ENCODE peak calls at places on chromosomes 11 and 22, in nine cellular contexts. H is dorsolateral prefrontal cortex; F is body of pancreas; Q is effector memory CD4-positive, alpha-beta T cell; R is WERI-Rb-1; E is suprapubic skin; O is fibroblast of lung; I is cardiac fibroblast; J is SK-N-SH. B is an unnamed sample.

GRCh38 chr11:105282658-105283057 is 143.1 kb upstream of the CARD18 start:
- DNase-seq in E (no peak), F (no peak), Q (no peak), H (no peak), R (no peak), O (no peak), J (peak), I (peak), B (no peak)

GRCh38 chr22:37167981-37168647 is 18.4 kb upstream of the IL2RB start:
- DNase-seq in F (no peak), J (no peak), H (no peak), O (no peak), I (no peak), Q (no peak), E (peak), R (no peak), B (no peak)

GRCh38 chr22:21952586-21953571 is at the start of gene PPM1F:
- DNase-seq in J (peak), E (peak), I (peak), H (peak), R (peak), Q (peak), O (peak), F (peak), B (peak)

GRCh38 chr11:65594991-65595920 is at the start of gene KCNK7:
- DNase-seq in I (peak), O (no peak), F (no peak), E (peak), Q (no peak), R (no peak), J (peak), H (no peak), B (no peak)

GRCh38 chr11:112219476-112220232 is 6.6 kb upstream of the PTS start:
- DNase-seq in E (no peak), Q (no peak), H (no peak), F (peak), I (peak), J (peak), O (peak), R (peak), B (peak)

GRCh38 chr11:105230586-105230985 is 91.0 kb upstream of the CARD18 start:
- DNase-seq in H (no peak), Q (no peak), J (no peak), E (no peak), I (no peak), F (no peak), O (no peak), R (no peak), B (no peak)

GRCh38 chr11:79363861-79364378 is 76.9 kb downstream of the TENM4 start:
- DNase-seq in Q (no peak), R (no peak), J (no peak), H (no peak), O (peak), I (no peak), F (no peak), E (no peak), B (no peak)

GRCh38 chr11:1029686-1030085 is 6.8 kb downstream of the MUC6 start:
- DNase-seq in E (no peak), O (no peak), H (no peak), R (no peak), F (no peak), Q (no peak), J (no peak), I (no peak), B (no peak)

GRCh38 chr22:46673677-46674236 is 53.6 kb downstream of the GRAMD4 start:
- DNase-seq in Q (no peak), J (no peak), F (no peak), O (no peak), H (no peak), E (no peak), I (no peak), R (no peak), B (no peak)

GRCh38 chr22:36867695-36868094 is 6.9 kb downstream of the NCF4 start:
- DNase-seq in O (no peak), F (no peak), Q (no peak), J (no peak), H (no peak), I (no peak), R (no peak), E (no peak), B (no peak)

GRCh38 chr11:76269247-76269646 is 62.9 kb upstream of the WNT11 start:
- DNase-seq in F (peak), J (no peak), E (peak), O (no peak), I (no peak), R (no peak), Q (no peak), H (no peak), B (no peak)

GRCh38 chr11:121671276-121672168 is 218.8 kb upstream of the SORL1-AS1 start:
- DNase-seq in H (no peak), I (peak), E (no peak), F (no peak), J (peak), O (peak), R (peak), Q (no peak), B (no peak)

GRCh38 chr11:109864834-109865557 is 228.2 kb upstream of the ZC3H12C start:
- DNase-seq in F (no peak), H (no peak), Q (no peak), R (no peak), O (peak), I (peak), J (no peak), E (no peak), B (no peak)

GRCh38 chr11:2150206-2150847 is 10.7 kb downstream of the INS start:
- DNase-seq in F (no peak), Q (no peak), J (peak), I (peak), H (no peak), R (no peak), E (no peak), O (peak), B (no peak)

GRCh38 chr11:90476442-90477007 is 253.7 kb upstream of the CHORDC1 start:
- DNase-seq in E (no peak), H (no peak), R (peak), O (peak), I (peak), Q (no peak), J (peak), F (peak), B (peak)

GRCh38 chr11:45262900-45263299 is 23.2 kb downstream of the SYT13 start:
- DNase-seq in J (no peak), I (no peak), O (no peak), E (no peak), F (peak), H (no peak), Q (no peak), R (peak), B (no peak)

GRCh38 chr22:26599505-26599904 is 9.6 kb upstream of the TPST2 start:
- DNase-seq in Q (no peak), R (no peak), E (no peak), H (no peak), I (no peak), F (no peak), J (peak), O (no peak), B (no peak)

GRCh38 chr22:19579880-19580279 is 55.7 kb upstream of the CLDN5 start:
- DNase-seq in Q (no peak), E (no peak), R (no peak), I (peak), O (no peak), H (no peak), F (no peak), J (no peak), B (peak)

GRCh38 chr22:21677606-21678443 is 12.0 kb downstream of the PPIL2 start:
- DNase-seq in R (no peak), J (no peak), I (no peak), Q (no peak), E (no peak), O (no peak), F (no peak), H (no peak), B (no peak)

GRCh38 chr22:25139062-25139461 is 60.6 kb upstream of the CRYBB3 start:
- DNase-seq in O (no peak), E (no peak), R (no peak), F (peak), H (no peak), Q (no peak), J (no peak), I (peak), B (no peak)

GRCh38 chr11:8219257-8220021 is 44.2 kb downstream of the LMO1 start:
- DNase-seq in E (no peak), F (peak), O (peak), R (peak), H (no peak), Q (no peak), J (peak), I (peak), B (no peak)

GRCh38 chr11:40029406-40029805 is 1430.0 kb downstream of the LRRC4C start:
- DNase-seq in I (no peak), O (no peak), R (no peak), Q (no peak), F (no peak), J (no peak), E (no peak), H (no peak), B (no peak)

GRCh38 chr11:94766656-94767291 is 1.4 kb upstream of the AMOTL1 start:
- DNase-seq in F (no peak), J (no peak), I (peak), R (no peak), H (no peak), O (no peak), Q (no peak), E (no peak), B (no peak)

GRCh38 chr22:39207141-39208012 is 37.4 kb downstream of the PDGFB start:
- DNase-seq in R (no peak), H (no peak), O (peak), Q (no peak), J (no peak), F (peak), E (peak), I (peak), B (peak)

GRCh38 chr22:42716649-42717127 is 4.0 kb downstream of the A4GALT start:
- DNase-seq in Q (no peak), J (no peak), E (no peak), R (no peak), O (no peak), F (no peak), I (no peak), H (no peak), B (no peak)

GRCh38 chr22:42473484-42474193 is 41.4 kb upstream of the NFAM1 start:
- DNase-seq in E (no peak), R (peak), I (peak), F (peak), O (peak), Q (no peak), H (no peak), J (peak), B (peak)

GRCh38 chr11:92941676-92942571 is 27.5 kb upstream of the MTNR1B start:
- DNase-seq in O (no peak), E (no peak), H (no peak), I (peak), R (no peak), J (peak), Q (no peak), F (peak), B (peak)

GRCh38 chr11:77505956-77506355 is 32.1 kb upstream of the PAK1 start:
- DNase-seq in J (peak), R (no peak), F (no peak), H (no peak), Q (no peak), O (no peak), I (no peak), E (no peak), B (no peak)

GRCh38 chr11:20388096-20389055 is 860 bp downstream of the PRMT3 start:
- DNase-seq in E (peak), F (no peak), O (no peak), J (no peak), Q (no peak), R (peak), H (no peak), I (peak), B (peak)

GRCh38 chr22:26589367-26589844 is 526 bp downstream of the TPST2 start:
- DNase-seq in Q (no peak), E (no peak), H (no peak), I (peak), J (peak), O (peak), R (no peak), F (peak), B (peak)

GRCh38 chr11:45259607-45260006 is 26.5 kb downstream of the SYT13 start:
- DNase-seq in J (no peak), O (peak), F (no peak), I (no peak), R (no peak), E (no peak), H (no peak), Q (no peak), B (no peak)

GRCh38 chr11:109303342-109303741 is 118.6 kb upstream of the C11orf87 start:
- DNase-seq in O (no peak), E (no peak), F (no peak), H (no peak), J (no peak), I (no peak), Q (no peak), R (no peak), B (no peak)

GRCh38 chr11:450809-451451 is 851 bp downstream of the PTDSS2 start:
- DNase-seq in E (peak), J (peak), O (peak), H (peak), I (peak), F (peak), R (peak), Q (peak), B (peak)

GRCh38 chr11:27204527-27204926 is 158.5 kb downstream of the CCDC34 start:
- DNase-seq in J (no peak), H (no peak), O (peak), Q (no peak), F (peak), E (no peak), I (peak), R (no peak), B (no peak)

GRCh38 chr22:46068908-46069481 is 81.3 kb upstream of the PPARA start:
- DNase-seq in Q (no peak), H (peak), J (no peak), R (no peak), F (no peak), E (peak), O (peak), I (peak), B (no peak)

GRCh38 chr22:49295851-49296560 is 531.7 kb downstream of the BRD1 start:
- DNase-seq in O (no peak), E (no peak), F (no peak), H (no peak), R (no peak), J (no peak), Q (no peak), I (no peak), B (no peak)

GRCh38 chr11:15965562-15966250 is 390.6 kb downstream of the SOX6 start:
- DNase-seq in Q (no peak), I (no peak), O (no peak), E (no peak), R (no peak), J (no peak), H (no peak), F (peak), B (no peak)

GRCh38 chr11:34356130-34356529 is 1.7 kb downstream of the ABTB2 start:
- DNase-seq in J (no peak), O (no peak), E (no peak), I (no peak), H (no peak), R (peak), Q (no peak), F (no peak), B (no peak)

GRCh38 chr11:81497202-81497804 is 1236.4 kb downstream of the FAM181B start:
- DNase-seq in Q (no peak), J (peak), H (no peak), F (peak), I (peak), O (peak), E (no peak), R (peak), B (no peak)
- H3K4me3 ChIP-seq in Q (no peak), J (no peak), H (no peak), F (no peak), I (no peak), O (no peak), E (no peak), R (no peak), B (no peak)

DNA sequence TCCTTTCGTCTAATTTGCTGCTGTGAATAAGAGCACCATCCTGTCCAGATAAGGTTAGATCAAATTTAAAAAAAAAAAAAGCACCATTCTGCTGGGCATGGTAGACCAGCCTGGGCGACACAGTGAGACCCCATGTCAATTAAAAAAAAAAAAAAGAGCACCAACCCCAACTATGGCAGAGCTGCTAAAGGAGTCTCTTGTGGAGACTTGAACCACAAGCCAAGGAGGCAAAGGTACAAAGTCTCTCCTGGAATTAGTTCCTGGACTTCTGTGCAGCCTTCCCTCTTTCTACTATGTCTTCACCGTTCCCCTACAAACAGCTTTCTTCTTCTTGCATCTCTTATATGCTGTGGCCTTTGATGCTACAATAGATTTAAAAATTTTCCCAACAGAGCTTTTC is 1.3 kb downstream of the PIK3C2A start:
- DNase-seq in J (no peak), O (no peak), R (no peak), I (no peak), H (no peak), F (no peak), Q (no peak), E (no peak), B (no peak)
- H3K4me3 ChIP-seq in J (peak), O (peak), R (peak), I (peak), H (peak), F (no peak), Q (no peak), E (peak), B (no peak)

DNA sequence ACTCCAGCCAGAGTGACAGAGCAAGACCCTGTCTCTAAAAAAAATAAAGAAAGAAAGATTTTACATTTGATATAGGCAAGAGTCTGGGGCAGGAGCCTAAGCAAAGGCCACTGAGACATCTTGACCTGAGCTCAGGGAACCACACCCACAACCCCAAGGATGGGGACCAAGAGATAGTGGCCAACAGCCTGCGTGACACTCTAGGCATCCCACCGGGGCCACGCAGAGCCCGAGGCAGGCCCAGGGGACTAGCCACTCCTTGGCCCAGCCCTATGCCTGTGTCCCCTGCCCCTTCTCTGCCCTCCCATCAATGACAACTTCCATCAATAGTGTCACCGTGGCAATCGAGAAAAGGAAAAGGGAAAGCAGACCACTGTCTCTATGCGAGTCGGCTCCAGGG is 41.1 kb downstream of the MN1 start:
- DNase-seq in E (no peak), O (no peak), Q (no peak), F (no peak), R (no peak), H (no peak), J (no peak), I (no peak), B (no peak)
- H3K4me3 ChIP-seq in E (no peak), O (no peak), Q (no peak), F (no peak), R (no peak), H (no peak), J (no peak), I (no peak), B (no peak)

GRCh38 chr11:9518835-9519234 is 54.6 kb upstream of the WEE1 start:
- DNase-seq in I (no peak), J (no peak), H (no peak), E (no peak), F (no peak), O (no peak), R (no peak), Q (no peak), B (no peak)
- H3K4me3 ChIP-seq in I (no peak), J (no peak), H (no peak), E (no peak), F (no peak), O (no peak), R (no peak), Q (no peak), B (no peak)

GRCh38 chr11:57764527-57764926 is 2.9 kb downstream of the CTNND1 start:
- DNase-seq in R (no peak), E (no peak), O (peak), F (no peak), Q (no peak), H (no peak), J (no peak), I (no peak), B (no peak)
- H3K4me3 ChIP-seq in R (no peak), E (peak), O (peak), F (no peak), Q (no peak), H (peak), J (peak), I (peak), B (no peak)

DNA sequence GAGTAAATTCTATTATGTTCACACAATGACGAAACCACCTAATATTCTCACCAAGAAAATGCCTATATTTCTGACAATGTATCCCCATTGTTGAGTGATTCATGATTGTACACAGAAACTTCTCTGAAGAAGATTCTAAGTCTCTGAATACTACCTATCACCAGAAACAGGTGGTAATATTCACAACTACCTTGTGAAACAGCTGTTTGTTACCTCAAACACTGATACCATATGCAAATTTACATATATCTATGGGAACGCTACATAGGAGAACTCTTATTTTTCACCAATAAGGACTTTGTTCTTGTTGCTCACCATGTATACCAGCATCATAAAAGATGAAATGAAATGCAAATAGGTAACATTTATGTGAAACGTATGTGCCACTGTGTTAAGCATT is 59.3 kb downstream of the PDGFD start:
- DNase-seq in I (no peak), F (no peak), H (no peak), R (no peak), O (no peak), E (no peak), J (no peak), Q (no peak), B (no peak)
- H3K4me3 ChIP-seq in I (no peak), F (no peak), H (no peak), R (no peak), O (no peak), E (no peak), J (no peak), Q (no peak), B (no peak)

GRCh38 chr11:60918251-60918940 is 4.4 kb downstream of the TMEM109 start:
- DNase-seq in E (peak), J (no peak), O (no peak), Q (no peak), H (no peak), I (no peak), F (no peak), R (no peak), B (no peak)
- H3K4me3 ChIP-seq in E (no peak), J (no peak), O (no peak), Q (no peak), H (no peak), I (no peak), F (no peak), R (no peak), B (no peak)

B was measured in CD4-positive, alpha-beta memory T cell.